ENCODE peak calls at places on chromosomes 16 and 17, in ten cellular contexts. R is suprapubic skin; Q is RWPE1; Z is testis; H is fibroblast of mammary gland; D is right atrium auricular region; S is nephron progenitor cell; C is prostate gland; F is GM13976; A is CD4-positive, alpha-beta T cell. L is an unnamed sample.

GRCh38 chr17:75295220-75296158 is 6.3 kb upstream of the SLC25A19 start:
- DNase-seq in R (no peak), Q (no peak), Z (no peak), H (no peak), D (no peak), S (no peak), C (no peak), F (peak; percentile 73), A (no peak), L (no peak)

GRCh38 chr16:53756329-53756996 is 52.5 kb downstream of the FTO start:
- DNase-seq in R (no peak), Q (no peak), Z (no peak), H (no peak), D (no peak), S (no peak), C (no peak), F (no peak), A (no peak), L (no peak)

GRCh38 chr16:12182202-12182601 is 205.7 kb downstream of the SNX29 start:
- DNase-seq in R (no peak), Q (no peak), Z (no peak), H (no peak), D (no peak), S (no peak), C (no peak), F (no peak), A (no peak), L (no peak)

GRCh38 chr16:3021449-3022207 is 1.5 kb downstream of the TNFRSF12A start:
- DNase-seq in R (peak; percentile 91), Q (peak; percentile 68), Z (peak; percentile 81), H (peak; percentile 97), D (peak; percentile 80), S (peak; percentile 90), C (peak; percentile 57), F (peak; percentile 85), A (peak; percentile 73), L (peak; percentile 81)

GRCh38 chr17:56786989-56787482 is 46.7 kb downstream of the C17orf67 start:
- DNase-seq in R (no peak), Q (peak; percentile 86), Z (no peak), H (peak; percentile 92), D (no peak), S (no peak), C (peak; percentile 26), F (no peak), A (no peak), L (no peak)

GRCh38 chr16:17572145-17572544 is 101.4 kb upstream of the XYLT1 start:
- DNase-seq in R (no peak), Q (peak; percentile 30), Z (no peak), H (no peak), D (no peak), S (no peak), C (no peak), F (no peak), A (no peak), L (no peak)

GRCh38 chr16:8565498-8565897 is 24.8 kb downstream of the TMEM114 start:
- DNase-seq in R (no peak), Q (no peak), Z (no peak), H (no peak), D (no peak), S (peak; percentile 25), C (no peak), F (no peak), A (no peak), L (no peak)

GRCh38 chr16:58119509-58119845 is 9.7 kb downstream of the CFAP20 start:
- DNase-seq in R (peak; percentile 27), Q (no peak), Z (peak; percentile 85), H (no peak), D (no peak), S (no peak), C (no peak), F (no peak), A (no peak), L (no peak)

GRCh38 chr17:75261336-75262111 is at the start of the genes GGA3 and MRPS7:
- DNase-seq in R (peak; percentile 97), Q (peak; percentile 96), Z (peak; percentile 97), H (peak; percentile 87), D (peak; percentile 94), S (peak; percentile 96), C (peak; percentile 95), F (peak; percentile 96), A (peak; percentile 95), L (peak; percentile 91)

GRCh38 chr16:25390761-25391160 is 133.1 kb upstream of the ZKSCAN2 start:
- DNase-seq in R (no peak), Q (no peak), Z (no peak), H (no peak), D (no peak), S (no peak), C (no peak), F (no peak), A (no peak), L (no peak)

GRCh38 chr16:5075637-5076036 is 4.0 kb downstream of the ALG1 start:
- DNase-seq in R (no peak), Q (no peak), Z (no peak), H (no peak), D (no peak), S (no peak), C (no peak), F (peak; percentile 1), A (no peak), L (no peak)

GRCh38 chr17:56681561-56682266 is 88.2 kb downstream of the NOG start:
- DNase-seq in R (no peak), Q (peak; percentile 74), Z (no peak), H (peak; percentile 81), D (no peak), S (no peak), C (no peak), F (no peak), A (no peak), L (no peak)

GRCh38 chr17:63170795-63171194 is 204.8 kb downstream of the TANC2 start:
- DNase-seq in R (no peak), Q (no peak), Z (no peak), H (peak; percentile 29), D (no peak), S (no peak), C (no peak), F (no peak), A (no peak), L (no peak)

GRCh38 chr17:74244543-74244942 is 29.5 kb upstream of the DNAI2 start:
- DNase-seq in R (no peak), Q (no peak), Z (no peak), H (no peak), D (no peak), S (no peak), C (no peak), F (no peak), A (no peak), L (no peak)

GRCh38 chr16:24771132-24771778 is 41.8 kb downstream of the TNRC6A start:
- DNase-seq in R (no peak), Q (no peak), Z (no peak), H (peak; percentile 60), D (no peak), S (no peak), C (no peak), F (no peak), A (no peak), L (no peak)

DNA sequence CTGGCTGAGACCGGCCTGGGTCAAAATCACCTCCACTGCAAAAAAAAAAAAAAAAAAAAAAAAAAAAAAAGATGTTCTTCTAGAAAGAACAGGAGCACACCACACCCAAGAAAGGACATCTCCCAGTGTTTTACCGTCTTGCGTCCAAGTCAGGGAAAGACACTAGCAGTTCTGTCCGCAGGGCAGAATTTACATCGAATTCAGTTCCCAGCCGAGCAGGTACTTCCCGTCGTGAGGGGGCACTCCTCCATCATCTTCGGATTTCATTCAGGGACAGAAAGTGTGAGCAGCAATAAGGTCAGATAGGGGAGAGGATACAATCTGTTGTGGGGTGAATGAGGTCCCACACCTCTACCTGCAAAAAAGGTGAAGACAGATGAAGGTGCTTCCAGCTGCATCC is 574.7 kb downstream of the KCNJ18 start:
- DNase-seq in R (no peak), Q (no peak), Z (no peak), H (no peak), D (no peak), S (no peak), C (no peak), F (no peak), A (no peak), L (no peak)
- TF ChIP-seq CTCF in R (no peak), Q (no peak), Z (no peak), H (no peak), D (no peak), S (no peak), C (no peak), F (no peak), A (no peak), L (no peak)

DNA sequence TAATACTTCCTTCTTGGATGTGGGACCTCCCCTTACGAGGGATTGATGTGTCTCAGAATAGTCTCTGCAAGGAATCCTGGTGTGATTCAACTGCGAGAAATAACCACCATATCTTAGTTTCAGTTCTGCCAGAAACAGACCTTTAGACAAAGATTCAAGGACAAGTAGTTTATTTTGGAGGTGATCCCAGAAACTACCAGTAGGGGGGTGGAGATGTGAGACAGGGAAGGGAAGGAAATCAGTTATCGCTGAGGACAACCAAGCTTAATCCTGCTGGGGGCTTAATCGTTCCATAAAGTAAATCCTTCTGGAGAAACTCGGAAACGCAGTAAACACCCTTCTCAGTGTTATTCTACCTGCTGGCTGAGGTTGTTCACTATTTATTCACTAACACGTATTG is 5.0 kb upstream of the SDR42E1 start:
- DNase-seq in R (no peak), Q (peak; percentile 49), Z (no peak), H (peak; percentile 34), D (no peak), S (no peak), C (peak; percentile 35), F (no peak), A (no peak), L (no peak)
- TF ChIP-seq CTCF in R (no peak), Q (peak; percentile 22), Z (peak; percentile 23), H (peak; percentile 26), D (peak; percentile 38), S (no peak), C (peak; percentile 27), F (no peak), A (no peak), L (peak; percentile 36)

DNA sequence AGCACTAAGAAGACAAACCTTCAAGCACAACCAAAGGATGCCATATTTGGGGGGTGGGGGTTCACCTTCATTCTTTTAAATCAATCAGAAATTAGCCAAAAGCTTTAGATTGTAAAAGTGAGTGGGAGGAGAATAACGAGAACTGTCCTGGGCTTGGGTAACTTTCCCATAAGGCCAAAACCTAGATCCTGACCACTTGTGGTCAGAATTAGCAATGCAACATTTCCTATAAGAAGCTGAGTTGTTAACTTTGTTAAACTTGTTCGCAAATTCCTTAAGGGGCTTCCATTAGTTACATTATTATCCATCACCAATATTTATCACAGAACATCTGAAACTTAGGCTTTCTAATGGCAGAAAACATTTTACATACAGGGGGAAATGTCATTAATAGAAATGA is 25.1 kb downstream of the STAT5B start:
- DNase-seq in R (no peak), Q (no peak), Z (no peak), H (peak; percentile 63), D (no peak), S (no peak), C (no peak), F (no peak), A (no peak), L (no peak)
- TF ChIP-seq CTCF in R (no peak), Q (peak; percentile 15), Z (no peak), H (peak; percentile 61), D (peak; percentile 50), S (no peak), C (no peak), F (no peak), A (no peak), L (peak; percentile 32)

GRCh38 chr16:85303354-85303883 is 191.1 kb upstream of the CIBAR2 start:
- DNase-seq in R (no peak), Q (peak; percentile 68), Z (peak; percentile 76), H (no peak), D (no peak), S (peak; percentile 85), C (peak; percentile 24), F (peak; percentile 91), A (peak; percentile 83), L (peak; percentile 62)
- TF ChIP-seq CTCF in R (peak; percentile 94), Q (peak; percentile 97), Z (peak; percentile 80), H (peak; percentile 60), D (peak; percentile 97), S (peak; percentile 99), C (peak; percentile 72), F (peak; percentile 91), A (peak; percentile 97), L (peak; percentile 95)